ENCODE peak calls at places on chromosomes 3 and 15, in six cellular contexts. Y is HepG2, S is suprapubic skin, E is prostate gland, H is endothelial cell of umbilical vein, V is H1. D is an unnamed sample.

GRCh38 chr3:101888653-101889052 is 39.3 kb downstream of the NFKBIZ start:
- DNase-seq in H (no peak), S (no peak), V (no peak), E (peak), Y (no peak), D (peak)

GRCh38 chr3:49747792-49748480 is 24.2 kb upstream of the GMPPB start:
- DNase-seq in E (no peak), S (no peak), H (peak), V (no peak), Y (peak), D (no peak)

GRCh38 chr15:64634576-64635485 is 140.6 kb downstream of the RBPMS2 start:
- DNase-seq in E (no peak), S (no peak), H (peak), V (peak), Y (peak), D (no peak)

GRCh38 chr3:57627976-57628375 is 30.8 kb upstream of the ARF4 start:
- DNase-seq in E (no peak), V (no peak), Y (no peak), H (no peak), S (no peak), D (no peak)

GRCh38 chr15:91521996-91522395 is 331.5 kb upstream of the SLCO3A1 start:
- DNase-seq in V (no peak), S (no peak), H (no peak), E (no peak), Y (no peak), D (no peak)

GRCh38 chr15:78012643-78013077 is 64.9 kb downstream of the TBC1D2B start:
- DNase-seq in S (no peak), E (peak), H (no peak), V (no peak), Y (peak), D (no peak)

GRCh38 chr15:34018021-34018645 is 20.9 kb downstream of the AVEN start:
- DNase-seq in H (no peak), Y (no peak), E (no peak), V (no peak), S (no peak), D (no peak)

GRCh38 chr3:106844638-106845037 is 532.6 kb upstream of the CCDC54 start:
- DNase-seq in E (no peak), V (no peak), Y (no peak), H (no peak), S (no peak), D (no peak)

GRCh38 chr3:188233320-188233719 is 79.4 kb downstream of the LPP start:
- DNase-seq in H (peak), S (no peak), Y (no peak), E (no peak), V (no peak), D (no peak)

GRCh38 chr3:117146571-117146970 is 437.0 kb downstream of the TUSC7 start:
- DNase-seq in Y (no peak), H (no peak), E (no peak), S (no peak), V (no peak), D (no peak)

GRCh38 chr3:72655758-72656157 is 192.5 kb downstream of the SHQ1 start:
- DNase-seq in S (no peak), V (peak), E (no peak), Y (no peak), H (no peak), D (no peak)

GRCh38 chr15:93071469-93071891 is 17.5 kb downstream of the RGMA start:
- DNase-seq in V (no peak), S (no peak), E (no peak), Y (no peak), H (no peak), D (no peak)

GRCh38 chr3:53155763-53156162 is 5.2 kb upstream of the PRKCD start:
- DNase-seq in Y (no peak), V (no peak), S (no peak), H (no peak), E (peak), D (no peak)

GRCh38 chr3:190325923-190326322 is 3.7 kb upstream of the CLDN1 start:
- DNase-seq in V (no peak), H (no peak), S (no peak), E (no peak), Y (no peak), D (no peak)

GRCh38 chr3:188646592-188646991 is 492.6 kb downstream of the LPP start:
- DNase-seq in H (peak), V (no peak), Y (no peak), E (no peak), S (no peak), D (no peak)

GRCh38 chr15:27358751-27359434 is 387.9 kb downstream of the GABRG3 start:
- DNase-seq in E (no peak), Y (peak), H (no peak), S (no peak), V (peak), D (no peak)

GRCh38 chr3:46664188-46664970 is 29.1 kb downstream of the ALS2CL start:
- DNase-seq in S (peak), E (no peak), Y (no peak), H (no peak), V (no peak), D (peak)

GRCh38 chr3:137199678-137200077 is 241.9 kb downstream of the IL20RB start:
- DNase-seq in H (no peak), Y (no peak), S (no peak), E (no peak), V (no peak), D (no peak)

GRCh38 chr3:100600181-100601042 is 9.0 kb upstream of the ADGRG7 start:
- DNase-seq in V (no peak), H (no peak), E (no peak), S (no peak), Y (no peak), D (no peak)

GRCh38 chr3:56795807-56796185 is 6.0 kb downstream of the ARHGEF3 start:
- DNase-seq in V (no peak), H (no peak), Y (no peak), E (no peak), S (no peak), D (peak)

GRCh38 chr3:102492300-102492699 is 57.5 kb downstream of the ZPLD1 start:
- DNase-seq in H (no peak), S (no peak), Y (no peak), V (no peak), E (no peak), D (no peak)

GRCh38 chr3:149299938-149300791 is 33.3 kb downstream of the TM4SF18 start:
- DNase-seq in E (peak), V (no peak), S (no peak), H (peak), Y (peak), D (no peak)
- TF ChIP-seq POLR2AphosphoS5 in E (peak), V (no peak), S (no peak), H (peak), Y (no peak), D (no peak)

DNA sequence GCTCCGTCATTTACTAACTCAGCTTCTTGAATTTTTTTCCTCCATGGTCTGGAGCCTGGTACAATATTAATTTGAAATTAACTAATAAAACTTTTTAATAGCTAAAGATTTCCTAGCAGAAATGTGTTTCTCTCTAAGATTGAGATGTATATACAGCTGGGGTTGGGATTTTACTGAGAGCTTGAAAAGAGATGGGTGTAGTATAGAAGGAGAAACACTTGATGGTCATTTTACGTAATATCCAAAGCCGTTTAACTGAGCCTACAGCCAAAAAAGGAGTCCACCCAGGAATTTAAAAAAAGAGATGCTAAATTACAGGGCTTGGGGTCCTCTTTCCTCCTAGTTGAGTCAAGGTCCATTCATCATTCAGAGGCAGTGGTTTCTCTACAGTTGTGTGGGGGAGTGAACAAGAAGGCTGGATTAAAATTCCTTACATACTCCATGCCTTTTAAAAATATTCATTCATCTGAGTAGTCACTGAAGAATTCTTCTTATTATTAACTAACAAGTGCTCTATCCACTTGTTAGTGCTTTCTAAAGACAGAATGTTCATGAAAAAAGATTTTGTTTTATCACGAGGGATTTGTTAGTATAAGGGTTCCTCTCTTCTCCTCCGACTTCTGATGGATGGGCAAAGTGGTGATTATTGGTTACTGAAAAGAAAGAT is 255.3 kb upstream of the IL12A start:
- DNase-seq in H (no peak), S (no peak), V (no peak), E (no peak), Y (no peak), D (no peak)
- TF ChIP-seq CTCF in H (no peak), S (no peak), V (no peak), E (no peak), Y (no peak), D (no peak)

DNA sequence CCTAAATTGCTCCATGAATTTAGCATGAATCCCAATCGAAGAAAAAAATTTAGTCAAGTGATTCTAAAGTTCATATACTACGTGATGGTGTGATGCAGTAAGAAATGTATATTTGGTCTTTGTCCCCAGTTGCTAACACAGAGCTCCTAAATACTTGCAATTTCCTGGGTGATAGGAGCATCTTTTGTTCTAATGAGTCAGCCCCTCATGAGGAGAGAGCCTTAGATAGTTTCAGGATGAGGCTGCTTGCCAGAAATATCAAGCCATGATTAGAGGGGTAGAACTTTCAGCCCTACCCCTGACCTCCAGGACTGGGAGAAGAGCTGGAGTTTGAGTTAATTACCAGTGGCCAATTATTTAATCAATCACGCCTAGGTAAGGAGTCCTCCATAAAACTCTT is 170.2 kb downstream of the PDE8A start:
- DNase-seq in V (no peak), S (no peak), E (no peak), Y (no peak), H (no peak), D (no peak)
- TF ChIP-seq POLR2A in V (no peak), S (no peak), E (no peak), Y (no peak), H (no peak), D (no peak)

GRCh38 chr3:64209866-64210609 is 15.2 kb downstream of the PRICKLE2 start:
- DNase-seq in V (no peak), Y (no peak), E (peak), H (peak), S (peak), D (peak)
- TF ChIP-seq POLR2AphosphoS5 in V (no peak), Y (no peak), E (peak), H (peak), S (no peak), D (peak)

DNA sequence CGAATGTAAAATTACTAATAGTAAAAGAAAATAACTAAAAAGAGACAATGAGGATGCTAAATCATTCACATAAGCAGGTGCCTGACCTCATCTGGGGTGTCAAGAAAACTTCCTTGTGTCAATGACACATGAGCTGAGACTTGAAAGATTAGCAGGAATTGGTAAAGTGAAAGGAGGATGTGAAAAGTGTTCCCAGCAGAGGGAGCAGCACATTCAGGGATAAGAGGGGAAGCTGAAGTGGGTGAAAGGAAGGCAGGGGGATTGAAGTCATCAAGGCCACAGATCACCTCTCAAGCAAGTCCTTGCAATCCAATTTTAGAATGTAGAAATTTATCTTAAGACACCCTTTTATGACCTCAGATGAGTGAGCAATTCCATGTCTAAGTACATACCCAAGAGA is 60.2 kb upstream of the ACP3 start:
- DNase-seq in V (no peak), H (peak), S (no peak), E (peak), Y (peak), D (no peak)
- TF ChIP-seq CTCF in V (peak), H (peak), S (peak), E (peak), Y (peak), D (no peak)

D was measured in sigmoid colon.